ENCODE peak calls at places on chromosomes 13 and 19, in eight cellular contexts. Y is transverse colon; Z is HS-27A; K is T follicular helper cell; M is tibial artery; C is HT1080; D is foreskin melanocyte; B is CD4-positive, alpha-beta T cell. O is an unnamed sample.

GRCh38 chr13:26226209-26226608 is 4.1 kb upstream of the RNF6 start:
- DNase-seq in Z (no peak), B (no peak), D (no peak), C (no peak), Y (no peak), M (no peak), K (no peak), O (no peak)

GRCh38 chr19:372306-372890 is 27.8 kb upstream of the MIER2 start:
- DNase-seq in K (no peak), Y (no peak), Z (no peak), C (no peak), D (no peak), B (no peak), M (no peak), O (no peak)

GRCh38 chr13:25688524-25688923 is 316.8 kb downstream of the ATP8A2 start:
- DNase-seq in K (no peak), D (no peak), Y (no peak), Z (no peak), C (no peak), B (no peak), M (no peak), O (no peak)

GRCh38 chr13:20425819-20426219 is 99.8 kb downstream of the CRYL1 start:
- DNase-seq in C (no peak), D (no peak), Z (no peak), K (no peak), M (no peak), B (no peak), Y (no peak), O (no peak)

GRCh38 chr19:9785367-9786331 is 17.1 kb upstream of the ZNF846 start:
- DNase-seq in K (peak), D (peak), C (peak), B (peak), Y (peak), Z (peak), M (peak), O (peak)

GRCh38 chr13:24208314-24208713 is 47.8 kb downstream of the SPATA13 start:
- DNase-seq in M (peak), D (no peak), B (no peak), C (peak), Z (no peak), Y (no peak), K (no peak), O (no peak)

GRCh38 chr19:18593367-18594095 is 4.9 kb downstream of the REX1BD start:
- DNase-seq in K (no peak), M (no peak), Y (no peak), Z (no peak), C (no peak), B (no peak), D (no peak), O (no peak)

GRCh38 chr19:34317311-34317927 is 47.6 kb upstream of the GPI start:
- DNase-seq in C (peak), D (no peak), Y (peak), Z (no peak), K (peak), B (no peak), M (no peak), O (peak)

GRCh38 chr19:3692141-3693029 is 7.9 kb downstream of the PIP5K1C start:
- DNase-seq in D (no peak), Y (no peak), K (peak), B (peak), C (no peak), M (no peak), Z (no peak), O (no peak)

GRCh38 chr13:96090240-96091101 is 564 bp downstream of the HS6ST3 start:
- DNase-seq in D (no peak), C (no peak), M (no peak), K (no peak), Z (no peak), Y (no peak), B (no peak), O (no peak)

GRCh38 chr13:80083516-80084085 is 257.3 kb downstream of the SPRY2 start:
- DNase-seq in D (no peak), Z (no peak), K (no peak), C (peak), B (no peak), Y (no peak), M (no peak), O (no peak)

GRCh38 chr13:41310963-41311606 is at the start of gene NAA16:
- DNase-seq in B (peak), Y (peak), C (peak), M (peak), Z (peak), K (peak), D (peak), O (peak)

GRCh38 chr19:35462476-35462953 is 14.5 kb downstream of the FFAR2 start:
- DNase-seq in D (no peak), Z (no peak), Y (peak), C (no peak), K (peak), M (no peak), B (no peak), O (peak)

GRCh38 chr19:6423499-6424189 is 967 bp downstream of the KHSRP start:
- DNase-seq in D (peak), B (no peak), Z (no peak), C (peak), Y (peak), K (no peak), M (no peak), O (no peak)

GRCh38 chr19:47351545-47351944 is 2.4 kb downstream of the DHX34 start:
- DNase-seq in C (peak), Z (no peak), K (no peak), B (no peak), M (no peak), D (peak), Y (no peak), O (no peak)

GRCh38 chr19:29121684-29122083 is 91.3 kb downstream of the UQCRFS1 start:
- DNase-seq in K (no peak), D (no peak), Y (no peak), B (no peak), M (peak), Z (peak), C (peak), O (no peak)

GRCh38 chr13:20118268-20119140 is 42.3 kb downstream of the GJA3 start:
- DNase-seq in C (no peak), B (peak), D (no peak), Y (peak), Z (no peak), K (no peak), M (no peak), O (peak)

GRCh38 chr13:113404723-113405471 is 41.0 kb upstream of the GRTP1 start:
- DNase-seq in M (no peak), Y (no peak), K (no peak), Z (no peak), C (no peak), B (no peak), D (no peak), O (no peak)

GRCh38 chr13:71242191-71242590 is 624.8 kb downstream of the DACH1 start:
- DNase-seq in D (no peak), Z (no peak), C (no peak), K (no peak), Y (no peak), B (no peak), M (no peak), O (no peak)

GRCh38 chr13:66914155-66914554 is 316.0 kb downstream of the PCDH9 start:
- DNase-seq in K (no peak), Y (no peak), D (peak), Z (no peak), M (no peak), B (no peak), C (no peak), O (no peak)

GRCh38 chr13:46687810-46688209 is 109.2 kb downstream of the ESD start:
- DNase-seq in B (no peak), K (no peak), Y (no peak), D (peak), Z (peak), C (peak), M (no peak), O (no peak)

GRCh38 chr13:76904507-76904906 is 18.3 kb upstream of the KCTD12 start:
- DNase-seq in C (no peak), K (no peak), B (no peak), D (no peak), Z (no peak), Y (no peak), M (no peak), O (no peak)

GRCh38 chr13:57666554-57666953 is 35.0 kb downstream of the PCDH17 start:
- DNase-seq in Z (no peak), M (no peak), C (no peak), D (no peak), Y (no peak), K (no peak), B (no peak), O (no peak)

GRCh38 chr19:39178296-39179006 is 18.3 kb upstream of the NCCRP1 start:
- DNase-seq in B (no peak), D (no peak), C (no peak), M (no peak), K (no peak), Y (no peak), Z (no peak), O (no peak)

GRCh38 chr19:1279261-1279660 is 3.9 kb downstream of the FAM174C start:
- DNase-seq in Z (no peak), D (no peak), Y (no peak), K (no peak), B (no peak), C (no peak), M (no peak), O (no peak)

GRCh38 chr13:64753606-64754005 is 2476.5 kb downstream of the PCDH9 start:
- DNase-seq in Z (no peak), B (no peak), Y (no peak), M (no peak), D (no peak), K (no peak), C (no peak), O (no peak)

GRCh38 chr19:34555447-34555846 is 73.9 kb downstream of the WTIP start:
- DNase-seq in Z (peak), C (peak), Y (no peak), B (no peak), M (no peak), K (no peak), D (no peak), O (no peak)

GRCh38 chr19:38360351-38360750 is 14.0 kb upstream of the PSMD8 start:
- DNase-seq in M (no peak), Z (no peak), Y (no peak), C (no peak), K (no peak), D (no peak), B (no peak), O (no peak)

GRCh38 chr13:112714772-112715569 is 25.1 kb downstream of the ATP11A start:
- DNase-seq in B (no peak), C (no peak), D (no peak), Y (no peak), K (no peak), Z (no peak), M (peak), O (no peak)

GRCh38 chr19:35513231-35513974 is at the start of gene DMKN:
- DNase-seq in B (no peak), M (no peak), D (no peak), C (peak), K (no peak), Z (no peak), Y (no peak), O (no peak)

GRCh38 chr13:49935171-49936084 is 712 bp downstream of the SPRYD7 start:
- DNase-seq in M (peak), D (peak), Y (peak), C (peak), K (peak), Z (peak), B (peak), O (peak)

GRCh38 chr13:55999709-56000108 is 1141.0 kb upstream of the PRR20A start:
- DNase-seq in Z (no peak), C (peak), D (no peak), M (no peak), K (no peak), Y (no peak), B (no peak), O (no peak)

GRCh38 chr19:13241321-13242104 is 91.3 kb downstream of the IER2 start:
- DNase-seq in C (no peak), Y (no peak), B (no peak), K (no peak), Z (no peak), M (no peak), D (no peak), O (no peak)

GRCh38 chr13:99031725-99032298 is 53.9 kb upstream of the DOCK9 start:
- DNase-seq in M (no peak), Z (no peak), Y (no peak), K (no peak), B (no peak), D (no peak), C (no peak), O (no peak)

GRCh38 chr13:96080676-96081075 is 9.2 kb upstream of the HS6ST3 start:
- DNase-seq in Z (no peak), C (no peak), Y (no peak), B (no peak), M (no peak), K (no peak), D (no peak), O (no peak)

GRCh38 chr19:56096665-56097064 is 24.4 kb downstream of the ZNF787 start:
- DNase-seq in Z (no peak), M (no peak), K (no peak), C (no peak), Y (no peak), D (no peak), B (no peak), O (no peak)

GRCh38 chr13:48412881-48413351 is at the start of gene LPAR6:
- DNase-seq in Z (no peak), M (no peak), K (no peak), D (no peak), B (no peak), C (no peak), Y (no peak), O (peak)

O was measured in T-helper 22 cell.